ENCODE peak calls at places on chromosomes 4 and X, in five cellular contexts. One of them, this sample, is unnamed. For H3K4me1, the result is how much of the 10 kb centered on the place peaks cover.

GRCh38 chr4:167452922-167453321 is 218.6 kb upstream of the SPOCK3 start:
- DNase-seq in H1: no peak
- DNase-seq in upper lobe of left lung: no peak
- DNase-seq in suprapubic skin: no peak
- DNase-seq in HCT116: no peak
- DNase-seq in this sample: no peak

GRCh38 chrX:107167163-107167921 is 38.9 kb downstream of the NUP62CL start:
- DNase-seq in H1: no peak
- DNase-seq in upper lobe of left lung: no peak
- DNase-seq in suprapubic skin: no peak
- DNase-seq in HCT116: no peak
- DNase-seq in this sample: no peak

GRCh38 chrX:13029831-13030771 is 14.3 kb downstream of the FAM9C start:
- DNase-seq in H1: no peak
- DNase-seq in upper lobe of left lung: no peak
- DNase-seq in suprapubic skin: no peak
- DNase-seq in HCT116: no peak
- DNase-seq in this sample: no peak

GRCh38 chrX:41381685-41382084 is 47.7 kb downstream of the DDX3X start:
- DNase-seq in H1: peak
- DNase-seq in upper lobe of left lung: no peak
- DNase-seq in suprapubic skin: no peak
- DNase-seq in HCT116: peak
- DNase-seq in this sample: no peak

GRCh38 chr4:144646523-144647094 is 653 bp downstream of the HHIP start:
- DNase-seq in H1: no peak
- DNase-seq in upper lobe of left lung: peak
- DNase-seq in suprapubic skin: no peak
- DNase-seq in HCT116: no peak
- DNase-seq in this sample: no peak

GRCh38 chr4:113539408-113539807 is 222.1 kb downstream of the CAMK2D start:
- DNase-seq in H1: no peak
- DNase-seq in upper lobe of left lung: no peak
- DNase-seq in suprapubic skin: no peak
- DNase-seq in HCT116: peak
- DNase-seq in this sample: no peak

GRCh38 chr4:118270492-118270891 is 82.3 kb downstream of the PRSS12 start:
- DNase-seq in H1: no peak
- DNase-seq in upper lobe of left lung: no peak
- DNase-seq in suprapubic skin: no peak
- DNase-seq in HCT116: peak
- DNase-seq in this sample: no peak

GRCh38 chr4:7845493-7846124 is 94.1 kb downstream of the AFAP1 start:
- DNase-seq in H1: no peak
- DNase-seq in upper lobe of left lung: no peak
- DNase-seq in suprapubic skin: no peak
- DNase-seq in HCT116: no peak
- DNase-seq in this sample: no peak

GRCh38 chr4:73631565-73632226 is 11.5 kb upstream of the RASSF6 start:
- DNase-seq in H1: no peak
- DNase-seq in upper lobe of left lung: no peak
- DNase-seq in suprapubic skin: no peak
- DNase-seq in HCT116: no peak
- DNase-seq in this sample: no peak

GRCh38 chr4:127049506-127049905 is 583.3 kb upstream of the INTU start:
- DNase-seq in H1: no peak
- DNase-seq in upper lobe of left lung: no peak
- DNase-seq in suprapubic skin: no peak
- DNase-seq in HCT116: no peak
- DNase-seq in this sample: no peak

GRCh38 chr4:40316782-40317635 is 18.1 kb upstream of the CHRNA9 start:
- DNase-seq in H1: peak
- DNase-seq in upper lobe of left lung: no peak
- DNase-seq in suprapubic skin: no peak
- DNase-seq in HCT116: peak
- DNase-seq in this sample: no peak

GRCh38 chr4:2459589-2460349 is 9.1 kb upstream of the RNF4 start:
- DNase-seq in H1: no peak
- DNase-seq in upper lobe of left lung: peak
- DNase-seq in suprapubic skin: no peak
- DNase-seq in HCT116: no peak
- DNase-seq in this sample: peak

GRCh38 chr4:184434496-184435066 is 39.8 kb downstream of the IRF2 start:
- DNase-seq in H1: no peak
- DNase-seq in upper lobe of left lung: no peak
- DNase-seq in suprapubic skin: no peak
- DNase-seq in HCT116: no peak
- DNase-seq in this sample: no peak

GRCh38 chrX:128929281-128930057 is 593.8 kb downstream of the SMARCA1 start:
- DNase-seq in H1: no peak
- DNase-seq in upper lobe of left lung: no peak
- DNase-seq in suprapubic skin: no peak
- DNase-seq in HCT116: no peak
- DNase-seq in this sample: no peak

GRCh38 chr4:182938213-182938645 is 21.0 kb upstream of the DCTD start:
- DNase-seq in H1: no peak
- DNase-seq in upper lobe of left lung: peak
- DNase-seq in suprapubic skin: peak
- DNase-seq in HCT116: peak
- DNase-seq in this sample: peak

GRCh38 chrX:19886375-19886774 is 1.0 kb downstream of the SH3KBP1 start:
- DNase-seq in H1: no peak
- DNase-seq in upper lobe of left lung: no peak
- DNase-seq in suprapubic skin: no peak
- DNase-seq in HCT116: no peak
- DNase-seq in this sample: no peak

GRCh38 chrX:36869457-36869856 is 138.7 kb upstream of the FAM47C start:
- DNase-seq in H1: no peak
- DNase-seq in upper lobe of left lung: no peak
- DNase-seq in suprapubic skin: no peak
- DNase-seq in HCT116: no peak
- DNase-seq in this sample: no peak
- TF ChIP-seq POLR2AphosphoS5 in H1: no peak
- TF ChIP-seq POLR2AphosphoS5 in upper lobe of left lung: no peak
- TF ChIP-seq POLR2AphosphoS5 in suprapubic skin: no peak
- TF ChIP-seq POLR2AphosphoS5 in HCT116: no peak
- TF ChIP-seq POLR2AphosphoS5 in this sample: no peak

GRCh38 chr4:780730-781492 is 45.0 kb downstream of the CPLX1 start:
- DNase-seq in H1: no peak
- DNase-seq in upper lobe of left lung: no peak
- DNase-seq in suprapubic skin: no peak
- DNase-seq in HCT116: no peak
- DNase-seq in this sample: no peak
- H3K4me1 ChIP-seq in H1: under half
- H3K4me1 ChIP-seq in upper lobe of left lung: under half
- H3K4me1 ChIP-seq in suprapubic skin: under half
- H3K4me1 ChIP-seq in HCT116: under half
- H3K4me1 ChIP-seq in this sample: half or more

DNA sequence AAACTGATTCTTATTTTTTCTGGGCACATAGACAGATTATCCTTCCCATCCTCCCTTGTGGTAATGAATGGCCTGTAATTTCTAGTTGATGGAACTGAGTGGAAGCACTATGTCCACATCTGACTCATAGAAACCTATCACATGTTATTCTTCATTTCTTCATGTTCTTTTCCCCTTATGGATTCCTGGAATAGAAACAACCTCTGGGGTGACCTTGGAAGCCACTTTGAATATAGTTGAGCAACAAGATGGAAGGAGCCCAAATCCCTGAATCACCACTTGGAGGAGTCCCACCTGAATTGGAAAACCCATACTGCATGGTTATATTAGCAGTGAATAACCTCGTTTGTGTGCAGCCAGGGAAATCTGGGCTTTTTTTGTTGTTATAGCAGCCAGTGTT is 137.8 kb downstream of the MID1IP1 start:
- DNase-seq in H1: no peak
- DNase-seq in upper lobe of left lung: no peak
- DNase-seq in suprapubic skin: no peak
- DNase-seq in HCT116: no peak
- DNase-seq in this sample: no peak
- TF ChIP-seq POLR2AphosphoS5 in H1: no peak
- TF ChIP-seq POLR2AphosphoS5 in upper lobe of left lung: no peak
- TF ChIP-seq POLR2AphosphoS5 in suprapubic skin: no peak
- TF ChIP-seq POLR2AphosphoS5 in HCT116: no peak
- TF ChIP-seq POLR2AphosphoS5 in this sample: no peak

GRCh38 chr4:12500409-12500808 is 983.7 kb downstream of the RAB28 start:
- DNase-seq in H1: no peak
- DNase-seq in upper lobe of left lung: no peak
- DNase-seq in suprapubic skin: no peak
- DNase-seq in HCT116: no peak
- DNase-seq in this sample: no peak
- H3K4me1 ChIP-seq in H1: under half
- H3K4me1 ChIP-seq in upper lobe of left lung: under half
- H3K4me1 ChIP-seq in suprapubic skin: under half
- H3K4me1 ChIP-seq in HCT116: under half
- H3K4me1 ChIP-seq in this sample: under half

GRCh38 chrX:48597353-48598264 is at the start of gene WDR13:
- DNase-seq in H1: peak
- DNase-seq in upper lobe of left lung: peak
- DNase-seq in suprapubic skin: peak
- DNase-seq in HCT116: peak
- DNase-seq in this sample: peak
- TF ChIP-seq POLR2AphosphoS5 in H1: no peak
- TF ChIP-seq POLR2AphosphoS5 in upper lobe of left lung: peak
- TF ChIP-seq POLR2AphosphoS5 in suprapubic skin: peak
- TF ChIP-seq POLR2AphosphoS5 in HCT116: peak
- TF ChIP-seq POLR2AphosphoS5 in this sample: peak

GRCh38 chrX:46180258-46180687 is 364.9 kb downstream of the ZNF674 start:
- DNase-seq in H1: no peak
- DNase-seq in upper lobe of left lung: no peak
- DNase-seq in suprapubic skin: no peak
- DNase-seq in HCT116: peak
- DNase-seq in this sample: no peak

GRCh38 chrX:46184749-46185148 is 360.5 kb downstream of the ZNF674 start:
- DNase-seq in H1: no peak
- DNase-seq in upper lobe of left lung: no peak
- DNase-seq in suprapubic skin: no peak
- DNase-seq in HCT116: peak
- DNase-seq in this sample: no peak

GRCh38 chrX:46178763-46179162 is 366.5 kb downstream of the ZNF674 start:
- DNase-seq in H1: no peak
- DNase-seq in upper lobe of left lung: no peak
- DNase-seq in suprapubic skin: no peak
- DNase-seq in HCT116: no peak
- DNase-seq in this sample: no peak

DNA sequence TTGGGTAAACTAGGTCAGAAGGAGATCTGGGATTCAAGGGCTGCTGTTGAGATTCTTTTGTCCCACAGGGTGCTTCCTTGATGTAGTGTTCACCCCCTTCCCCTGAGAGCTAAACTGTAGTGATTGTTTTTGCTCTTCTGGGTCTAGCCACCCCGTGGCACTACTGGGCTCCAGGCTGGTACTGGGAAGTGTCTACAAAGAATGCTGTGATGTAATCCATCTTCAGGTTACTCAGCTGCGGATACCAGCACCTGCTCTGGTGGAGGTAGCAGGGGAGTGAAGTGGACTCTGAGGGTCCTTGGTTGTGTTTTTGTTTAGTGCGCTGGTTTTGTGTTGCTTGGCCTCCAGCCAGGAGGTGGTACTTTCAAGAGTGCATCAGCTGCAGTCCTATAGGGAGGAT is 365.5 kb downstream of the ZNF674 start:
- DNase-seq in H1: no peak
- DNase-seq in upper lobe of left lung: no peak
- DNase-seq in suprapubic skin: no peak
- DNase-seq in HCT116: peak
- DNase-seq in this sample: no peak
- H3K4me1 ChIP-seq in H1: under half
- H3K4me1 ChIP-seq in upper lobe of left lung: under half
- H3K4me1 ChIP-seq in suprapubic skin: under half
- H3K4me1 ChIP-seq in HCT116: under half
- H3K4me1 ChIP-seq in this sample: under half

DNA sequence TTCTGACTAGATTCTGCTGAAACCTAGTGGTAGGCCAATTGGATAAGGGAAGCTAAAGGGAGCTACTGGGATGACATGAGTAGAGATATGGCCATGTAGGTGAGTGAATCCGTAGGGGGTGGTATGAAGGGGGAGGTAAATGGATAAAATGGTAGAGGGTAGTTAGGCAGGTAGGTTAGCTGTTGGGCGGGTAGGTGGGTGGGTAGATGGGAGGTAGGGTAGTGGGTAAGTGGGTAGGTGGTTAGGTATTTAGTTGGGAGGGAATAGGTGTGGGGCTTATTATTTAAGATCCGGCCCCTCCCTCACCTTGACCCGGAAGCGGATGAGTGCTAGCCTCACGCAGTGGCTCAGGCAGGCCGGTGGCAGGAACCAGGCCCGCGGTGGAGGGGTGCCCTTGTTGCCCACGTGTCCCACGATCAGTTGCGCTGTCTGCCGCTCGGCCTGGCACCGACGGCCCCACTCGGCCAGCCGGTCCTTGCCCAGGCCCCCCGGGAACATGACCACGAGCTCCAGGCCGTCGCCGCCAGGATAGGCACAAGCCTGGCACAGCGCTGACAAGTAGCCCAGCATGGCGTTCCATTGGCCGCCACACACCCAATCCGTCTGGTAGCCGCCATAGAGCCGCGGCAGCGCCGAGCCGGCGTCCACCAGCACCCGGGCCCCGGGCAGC is 725 bp downstream of the FAM120C start:
- DNase-seq in H1: no peak
- DNase-seq in upper lobe of left lung: peak
- DNase-seq in suprapubic skin: no peak
- DNase-seq in HCT116: peak
- DNase-seq in this sample: peak
- TF ChIP-seq POLR2AphosphoS5 in H1: peak
- TF ChIP-seq POLR2AphosphoS5 in upper lobe of left lung: peak
- TF ChIP-seq POLR2AphosphoS5 in suprapubic skin: no peak
- TF ChIP-seq POLR2AphosphoS5 in HCT116: peak
- TF ChIP-seq POLR2AphosphoS5 in this sample: peak

GRCh38 chr4:120062663-120063195 is 3.9 kb downstream of the MAD2L1 start:
- DNase-seq in H1: no peak
- DNase-seq in upper lobe of left lung: no peak
- DNase-seq in suprapubic skin: no peak
- DNase-seq in HCT116: no peak
- DNase-seq in this sample: no peak
- H3K4me1 ChIP-seq in H1: under half
- H3K4me1 ChIP-seq in upper lobe of left lung: under half
- H3K4me1 ChIP-seq in suprapubic skin: under half
- H3K4me1 ChIP-seq in HCT116: under half
- H3K4me1 ChIP-seq in this sample: under half